ENCODE peak calls at places on chromosomes 16 and 17, in ten cellular contexts. One of them, this sample, is unnamed.

GRCh38 chr17:77881545-77881944 is 77.0 kb upstream of the TNRC6C start:
- DNase-seq in fibroblast of lung: peak; percentile 26
- DNase-seq in psoas muscle: peak; percentile 86
- DNase-seq in body of pancreas: peak; percentile 53
- DNase-seq in prostate gland: peak; percentile 10
- DNase-seq in testis: peak; percentile 69
- DNase-seq in adrenal gland: peak; percentile 39
- DNase-seq in ascending aorta: peak; percentile 91
- DNase-seq in MM.1S: peak; percentile 93
- DNase-seq in tibial nerve: peak; percentile 54
- DNase-seq in this sample: peak; percentile 80

GRCh38 chr16:3878610-3879009 is 1.9 kb downstream of the CREBBP start:
- DNase-seq in fibroblast of lung: peak; percentile 51
- DNase-seq in psoas muscle: no peak
- DNase-seq in body of pancreas: no peak
- DNase-seq in prostate gland: no peak
- DNase-seq in testis: peak; percentile 17
- DNase-seq in adrenal gland: no peak
- DNase-seq in ascending aorta: no peak
- DNase-seq in MM.1S: no peak
- DNase-seq in tibial nerve: no peak
- DNase-seq in this sample: no peak

GRCh38 chr16:28511031-28511430 is 4.4 kb upstream of the IL27 start:
- DNase-seq in fibroblast of lung: no peak
- DNase-seq in psoas muscle: no peak
- DNase-seq in body of pancreas: no peak
- DNase-seq in prostate gland: no peak
- DNase-seq in testis: no peak
- DNase-seq in adrenal gland: no peak
- DNase-seq in ascending aorta: no peak
- DNase-seq in MM.1S: no peak
- DNase-seq in tibial nerve: no peak
- DNase-seq in this sample: no peak

GRCh38 chr17:81193470-81194224 is 27.6 kb upstream of the AATK start:
- DNase-seq in fibroblast of lung: no peak
- DNase-seq in psoas muscle: no peak
- DNase-seq in body of pancreas: no peak
- DNase-seq in prostate gland: no peak
- DNase-seq in testis: no peak
- DNase-seq in adrenal gland: no peak
- DNase-seq in ascending aorta: no peak
- DNase-seq in MM.1S: no peak
- DNase-seq in tibial nerve: no peak
- DNase-seq in this sample: no peak

GRCh38 chr16:88197481-88198456 is 185.0 kb upstream of the ZNF469 start:
- DNase-seq in fibroblast of lung: no peak
- DNase-seq in psoas muscle: no peak
- DNase-seq in body of pancreas: no peak
- DNase-seq in prostate gland: no peak
- DNase-seq in testis: no peak
- DNase-seq in adrenal gland: no peak
- DNase-seq in ascending aorta: no peak
- DNase-seq in MM.1S: no peak
- DNase-seq in tibial nerve: no peak
- DNase-seq in this sample: no peak

GRCh38 chr17:39822051-39822450 is 42.1 kb downstream of the IKZF3 start:
- DNase-seq in fibroblast of lung: no peak
- DNase-seq in psoas muscle: no peak
- DNase-seq in body of pancreas: no peak
- DNase-seq in prostate gland: no peak
- DNase-seq in testis: no peak
- DNase-seq in adrenal gland: no peak
- DNase-seq in ascending aorta: no peak
- DNase-seq in MM.1S: no peak
- DNase-seq in tibial nerve: no peak
- DNase-seq in this sample: no peak

GRCh38 chr16:1130382-1130781 is 22.5 kb upstream of the CACNA1H start:
- DNase-seq in fibroblast of lung: no peak
- DNase-seq in psoas muscle: no peak
- DNase-seq in body of pancreas: no peak
- DNase-seq in prostate gland: no peak
- DNase-seq in testis: no peak
- DNase-seq in adrenal gland: no peak
- DNase-seq in ascending aorta: no peak
- DNase-seq in MM.1S: no peak
- DNase-seq in tibial nerve: no peak
- DNase-seq in this sample: no peak

GRCh38 chr17:51166987-51167931 is 1.0 kb downstream of the NME2 start:
- DNase-seq in fibroblast of lung: peak; percentile 34
- DNase-seq in psoas muscle: peak; percentile 64
- DNase-seq in body of pancreas: peak; percentile 60
- DNase-seq in prostate gland: peak; percentile 14
- DNase-seq in testis: peak; percentile 58
- DNase-seq in adrenal gland: peak; percentile 61
- DNase-seq in ascending aorta: no peak
- DNase-seq in MM.1S: peak; percentile 61
- DNase-seq in tibial nerve: no peak
- DNase-seq in this sample: peak; percentile 64

GRCh38 chr17:17702370-17702769 is 21.1 kb downstream of the RAI1 start:
- DNase-seq in fibroblast of lung: no peak
- DNase-seq in psoas muscle: no peak
- DNase-seq in body of pancreas: no peak
- DNase-seq in prostate gland: no peak
- DNase-seq in testis: no peak
- DNase-seq in adrenal gland: no peak
- DNase-seq in ascending aorta: no peak
- DNase-seq in MM.1S: no peak
- DNase-seq in tibial nerve: no peak
- DNase-seq in this sample: no peak

GRCh38 chr17:74858672-74859438 is 830 bp downstream of the GRIN2C start:
- DNase-seq in fibroblast of lung: no peak
- DNase-seq in psoas muscle: no peak
- DNase-seq in body of pancreas: no peak
- DNase-seq in prostate gland: no peak
- DNase-seq in testis: no peak
- DNase-seq in adrenal gland: no peak
- DNase-seq in ascending aorta: no peak
- DNase-seq in MM.1S: no peak
- DNase-seq in tibial nerve: no peak
- DNase-seq in this sample: no peak

GRCh38 chr17:16495561-16495960 is 3.6 kb upstream of the LRRC75A start:
- DNase-seq in fibroblast of lung: no peak
- DNase-seq in psoas muscle: no peak
- DNase-seq in body of pancreas: no peak
- DNase-seq in prostate gland: no peak
- DNase-seq in testis: no peak
- DNase-seq in adrenal gland: no peak
- DNase-seq in ascending aorta: no peak
- DNase-seq in MM.1S: no peak
- DNase-seq in tibial nerve: no peak
- DNase-seq in this sample: no peak

GRCh38 chr16:9136596-9136995 is 45.2 kb downstream of the HAPSTR1 start:
- DNase-seq in fibroblast of lung: no peak
- DNase-seq in psoas muscle: no peak
- DNase-seq in body of pancreas: no peak
- DNase-seq in prostate gland: no peak
- DNase-seq in testis: no peak
- DNase-seq in adrenal gland: no peak
- DNase-seq in ascending aorta: peak; percentile 42
- DNase-seq in MM.1S: no peak
- DNase-seq in tibial nerve: no peak
- DNase-seq in this sample: peak; percentile 6

GRCh38 chr17:39404542-39405378 is 3.3 kb upstream of the FBXL20 start:
- DNase-seq in fibroblast of lung: peak; percentile 87
- DNase-seq in psoas muscle: no peak
- DNase-seq in body of pancreas: no peak
- DNase-seq in prostate gland: no peak
- DNase-seq in testis: peak; percentile 10
- DNase-seq in adrenal gland: no peak
- DNase-seq in ascending aorta: no peak
- DNase-seq in MM.1S: no peak
- DNase-seq in tibial nerve: no peak
- DNase-seq in this sample: no peak

GRCh38 chr16:12311887-12312286 is 335.4 kb downstream of the SNX29 start:
- DNase-seq in fibroblast of lung: no peak
- DNase-seq in psoas muscle: no peak
- DNase-seq in body of pancreas: no peak
- DNase-seq in prostate gland: no peak
- DNase-seq in testis: no peak
- DNase-seq in adrenal gland: no peak
- DNase-seq in ascending aorta: no peak
- DNase-seq in MM.1S: no peak
- DNase-seq in tibial nerve: no peak
- DNase-seq in this sample: no peak

GRCh38 chr16:12311309-12311708 is 334.8 kb downstream of the SNX29 start:
- DNase-seq in fibroblast of lung: no peak
- DNase-seq in psoas muscle: no peak
- DNase-seq in body of pancreas: no peak
- DNase-seq in prostate gland: no peak
- DNase-seq in testis: peak; percentile 26
- DNase-seq in adrenal gland: no peak
- DNase-seq in ascending aorta: no peak
- DNase-seq in MM.1S: no peak
- DNase-seq in tibial nerve: no peak
- DNase-seq in this sample: no peak

GRCh38 chr16:12305081-12305596 is 328.6 kb downstream of the SNX29 start:
- DNase-seq in fibroblast of lung: no peak
- DNase-seq in psoas muscle: no peak
- DNase-seq in body of pancreas: no peak
- DNase-seq in prostate gland: no peak
- DNase-seq in testis: no peak
- DNase-seq in adrenal gland: no peak
- DNase-seq in ascending aorta: no peak
- DNase-seq in MM.1S: no peak
- DNase-seq in tibial nerve: no peak
- DNase-seq in this sample: no peak

GRCh38 chr16:12305847-12306246 is 329.3 kb downstream of the SNX29 start:
- DNase-seq in fibroblast of lung: no peak
- DNase-seq in psoas muscle: no peak
- DNase-seq in body of pancreas: no peak
- DNase-seq in prostate gland: no peak
- DNase-seq in testis: no peak
- DNase-seq in adrenal gland: no peak
- DNase-seq in ascending aorta: no peak
- DNase-seq in MM.1S: no peak
- DNase-seq in tibial nerve: no peak
- DNase-seq in this sample: no peak

GRCh38 chr16:12308060-12308459 is 331.5 kb downstream of the SNX29 start:
- DNase-seq in fibroblast of lung: no peak
- DNase-seq in psoas muscle: no peak
- DNase-seq in body of pancreas: no peak
- DNase-seq in prostate gland: no peak
- DNase-seq in testis: no peak
- DNase-seq in adrenal gland: no peak
- DNase-seq in ascending aorta: no peak
- DNase-seq in MM.1S: no peak
- DNase-seq in tibial nerve: no peak
- DNase-seq in this sample: no peak
- TF ChIP-seq CTCF in fibroblast of lung: no peak
- TF ChIP-seq CTCF in psoas muscle: no peak
- TF ChIP-seq CTCF in body of pancreas: no peak
- TF ChIP-seq CTCF in prostate gland: no peak
- TF ChIP-seq CTCF in testis: no peak
- TF ChIP-seq CTCF in adrenal gland: no peak
- TF ChIP-seq CTCF in ascending aorta: no peak
- TF ChIP-seq CTCF in MM.1S: no peak
- TF ChIP-seq CTCF in tibial nerve: no peak
- TF ChIP-seq CTCF in this sample: no peak

GRCh38 chr16:89418352-89418751 is 72.0 kb downstream of the ANKRD11 start:
- DNase-seq in fibroblast of lung: no peak
- DNase-seq in psoas muscle: no peak
- DNase-seq in body of pancreas: no peak
- DNase-seq in prostate gland: no peak
- DNase-seq in testis: no peak
- DNase-seq in adrenal gland: no peak
- DNase-seq in ascending aorta: no peak
- DNase-seq in MM.1S: no peak
- DNase-seq in tibial nerve: no peak
- DNase-seq in this sample: no peak
- H3K4me1 ChIP-seq in fibroblast of lung: peaks cover 12% of the 10 kb centered on the region
- H3K4me1 ChIP-seq in psoas muscle: peaks cover 82% of the 10 kb centered on the region
- H3K4me1 ChIP-seq in body of pancreas: peaks cover 64% of the 10 kb centered on the region
- H3K4me1 ChIP-seq in prostate gland: peaks cover 4% of the 10 kb centered on the region
- H3K4me1 ChIP-seq in testis: peaks cover 34% of the 10 kb centered on the region
- H3K4me1 ChIP-seq in adrenal gland: peaks cover 28% of the 10 kb centered on the region
- H3K4me1 ChIP-seq in ascending aorta: peaks cover 16% of the 10 kb centered on the region
- H3K4me1 ChIP-seq in MM.1S: peaks cover 21% of the 10 kb centered on the region
- H3K4me1 ChIP-seq in tibial nerve: peaks cover 76% of the 10 kb centered on the region
- H3K4me1 ChIP-seq in this sample: peaks cover 14% of the 10 kb centered on the region

GRCh38 chr17:48795444-48796162 is 21.4 kb downstream of the TTLL6 start:
- DNase-seq in fibroblast of lung: peak; percentile 77
- DNase-seq in psoas muscle: no peak
- DNase-seq in body of pancreas: peak; percentile 48
- DNase-seq in prostate gland: no peak
- DNase-seq in testis: no peak
- DNase-seq in adrenal gland: no peak
- DNase-seq in ascending aorta: no peak
- DNase-seq in MM.1S: no peak
- DNase-seq in tibial nerve: no peak
- DNase-seq in this sample: peak; percentile 47

GRCh38 chr17:48787850-48788249 is 29.2 kb downstream of the TTLL6 start:
- DNase-seq in fibroblast of lung: no peak
- DNase-seq in psoas muscle: no peak
- DNase-seq in body of pancreas: no peak
- DNase-seq in prostate gland: no peak
- DNase-seq in testis: no peak
- DNase-seq in adrenal gland: no peak
- DNase-seq in ascending aorta: no peak
- DNase-seq in MM.1S: no peak
- DNase-seq in tibial nerve: no peak
- DNase-seq in this sample: no peak

GRCh38 chr17:48792033-48792798 is 24.8 kb downstream of the TTLL6 start:
- DNase-seq in fibroblast of lung: no peak
- DNase-seq in psoas muscle: no peak
- DNase-seq in body of pancreas: no peak
- DNase-seq in prostate gland: no peak
- DNase-seq in testis: no peak
- DNase-seq in adrenal gland: no peak
- DNase-seq in ascending aorta: no peak
- DNase-seq in MM.1S: no peak
- DNase-seq in tibial nerve: no peak
- DNase-seq in this sample: no peak

GRCh38 chr17:48790607-48791127 is 26.4 kb downstream of the TTLL6 start:
- DNase-seq in fibroblast of lung: no peak
- DNase-seq in psoas muscle: no peak
- DNase-seq in body of pancreas: no peak
- DNase-seq in prostate gland: no peak
- DNase-seq in testis: no peak
- DNase-seq in adrenal gland: no peak
- DNase-seq in ascending aorta: no peak
- DNase-seq in MM.1S: no peak
- DNase-seq in tibial nerve: no peak
- DNase-seq in this sample: no peak

GRCh38 chr17:48791128-48792032 is 25.6 kb downstream of the TTLL6 start:
- DNase-seq in fibroblast of lung: peak; percentile 85
- DNase-seq in psoas muscle: peak; percentile 43
- DNase-seq in body of pancreas: peak; percentile 79
- DNase-seq in prostate gland: peak; percentile 95
- DNase-seq in testis: peak; percentile 91
- DNase-seq in adrenal gland: peak; percentile 82
- DNase-seq in ascending aorta: peak; percentile 79
- DNase-seq in MM.1S: peak; percentile 34
- DNase-seq in tibial nerve: peak; percentile 22
- DNase-seq in this sample: peak; percentile 67
- TF ChIP-seq CTCF in fibroblast of lung: peak; percentile 83
- TF ChIP-seq CTCF in psoas muscle: peak; percentile 64
- TF ChIP-seq CTCF in body of pancreas: peak; percentile 77
- TF ChIP-seq CTCF in prostate gland: peak; percentile 93
- TF ChIP-seq CTCF in testis: peak; percentile 74
- TF ChIP-seq CTCF in adrenal gland: peak; percentile 84
- TF ChIP-seq CTCF in ascending aorta: peak; percentile 74
- TF ChIP-seq CTCF in MM.1S: peak; percentile 74
- TF ChIP-seq CTCF in tibial nerve: peak; percentile 59
- TF ChIP-seq CTCF in this sample: peak; percentile 76

GRCh38 chr16:85451646-85452363 is 161.3 kb upstream of the GSE1 start:
- DNase-seq in fibroblast of lung: no peak
- DNase-seq in psoas muscle: no peak
- DNase-seq in body of pancreas: no peak
- DNase-seq in prostate gland: no peak
- DNase-seq in testis: no peak
- DNase-seq in adrenal gland: no peak
- DNase-seq in ascending aorta: no peak
- DNase-seq in MM.1S: no peak
- DNase-seq in tibial nerve: no peak
- DNase-seq in this sample: no peak
- H3K4me1 ChIP-seq in fibroblast of lung: peaks cover 3% of the 10 kb centered on the region
- H3K4me1 ChIP-seq in psoas muscle: peaks cover 30% of the 10 kb centered on the region
- H3K4me1 ChIP-seq in body of pancreas: peaks cover 30% of the 10 kb centered on the region
- H3K4me1 ChIP-seq in prostate gland: peaks cover 4% of the 10 kb centered on the region
- H3K4me1 ChIP-seq in testis: peaks cover 37% of the 10 kb centered on the region
- H3K4me1 ChIP-seq in adrenal gland: no peaks in the 10 kb centered on the region
- H3K4me1 ChIP-seq in ascending aorta: peaks cover 8% of the 10 kb centered on the region
- H3K4me1 ChIP-seq in MM.1S: peaks cover 20% of the 10 kb centered on the region
- H3K4me1 ChIP-seq in tibial nerve: peaks cover 15% of the 10 kb centered on the region
- H3K4me1 ChIP-seq in this sample: peaks cover 9% of the 10 kb centered on the region